ENCODE peak calls at places on chromosomes 6 and 20, in six cellular contexts. F is ovary; B is activated naive CD4-positive, alpha-beta T cell treated with anti-CD3 and anti-CD28 coated beads, Interleukin-2, amount 50 U/mL, for 72 hours; V is left cardiac atrium; M is NCI-H1417; D is NCI-H2171 treated with DMSO at 0.1 percent for 48 hours. H is an unnamed sample.

GRCh38 chr6:31901415-31901952 is 402 bp downstream of the ZBTB12 start:
- DNase-seq in F (peak), B (peak), V (peak), M (peak), D (peak), H (peak)

GRCh38 chr6:28443112-28443773 is at the start of gene ZSCAN23:
- DNase-seq in F (peak), B (peak), V (peak), M (no peak), D (peak), H (peak)

GRCh38 chr6:111087106-111087835 is at the start of gene SLC16A10:
- DNase-seq in F (peak), B (peak), V (peak), M (peak), D (peak), H (no peak)

GRCh38 chr6:83633609-83634008 is 75.3 kb downstream of the SNAP91 start:
- DNase-seq in F (no peak), B (no peak), V (no peak), M (no peak), D (no peak), H (no peak)

GRCh38 chr6:167846997-167847606 is 20.4 kb downstream of the AFDN start:
- DNase-seq in F (no peak), B (no peak), V (no peak), M (no peak), D (no peak), H (no peak)

GRCh38 chr6:142416179-142416578 is 114.4 kb downstream of the ADGRG6 start:
- DNase-seq in F (no peak), B (no peak), V (peak), M (no peak), D (no peak), H (peak)

GRCh38 chr6:144266091-144266649 is 19.0 kb upstream of the UTRN start:
- DNase-seq in F (peak), B (no peak), V (peak), M (no peak), D (peak), H (peak)

GRCh38 chr6:68728124-68728523 is 93.0 kb downstream of the ADGRB3 start:
- DNase-seq in F (no peak), B (no peak), V (no peak), M (peak), D (no peak), H (no peak)

GRCh38 chr20:60372282-60372681 is 414.1 kb downstream of the CDH26 start:
- DNase-seq in F (no peak), B (no peak), V (no peak), M (no peak), D (no peak), H (no peak)

H was measured in brain microvascular endothelial cell.